ENCODE peak calls at places on chromosomes 13 and 19, in four cellular contexts. One of them, this sample, is unnamed.

GRCh38 chr19:6318772-6319171 is 14.6 kb downstream of the ACER1 start:
- DNase-seq in H1: no peak
- DNase-seq in A549: peak
- DNase-seq in IMR-90: peak
- DNase-seq in this sample: no peak

GRCh38 chr13:110319774-110320509 is 12.9 kb downstream of the COL4A2 start:
- DNase-seq in H1: no peak
- DNase-seq in A549: peak
- DNase-seq in IMR-90: peak
- DNase-seq in this sample: no peak

GRCh38 chr19:48770734-48771472 is 15.6 kb downstream of the FGF21 start:
- DNase-seq in H1: no peak
- DNase-seq in A549: no peak
- DNase-seq in IMR-90: no peak
- DNase-seq in this sample: peak

GRCh38 chr13:49740870-49741269 is 49.6 kb upstream of the EBPL start:
- DNase-seq in H1: no peak
- DNase-seq in A549: no peak
- DNase-seq in IMR-90: no peak
- DNase-seq in this sample: no peak

GRCh38 chr19:46718157-46718933 is 1.4 kb upstream of the PRKD2 start:
- DNase-seq in H1: no peak
- DNase-seq in A549: peak
- DNase-seq in IMR-90: no peak
- DNase-seq in this sample: no peak

GRCh38 chr13:38872693-38873092 is 117.9 kb downstream of the STOML3 start:
- DNase-seq in H1: peak
- DNase-seq in A549: peak
- DNase-seq in IMR-90: peak
- DNase-seq in this sample: peak

GRCh38 chr13:97535619-97536018 is 101.7 kb downstream of the RAP2A start:
- DNase-seq in H1: no peak
- DNase-seq in A549: no peak
- DNase-seq in IMR-90: peak
- DNase-seq in this sample: no peak

GRCh38 chr13:110390572-110390971 is 83.5 kb downstream of the COL4A2 start:
- DNase-seq in H1: no peak
- DNase-seq in A549: no peak
- DNase-seq in IMR-90: peak
- DNase-seq in this sample: no peak

GRCh38 chr13:20993661-20994440 is 67.5 kb downstream of the LATS2 start:
- DNase-seq in H1: no peak
- DNase-seq in A549: no peak
- DNase-seq in IMR-90: peak
- DNase-seq in this sample: peak

GRCh38 chr19:58053480-58054156 is 5.5 kb upstream of the ZNF135 start:
- DNase-seq in H1: no peak
- DNase-seq in A549: no peak
- DNase-seq in IMR-90: no peak
- DNase-seq in this sample: no peak

GRCh38 chr19:54470991-54471782 is 1.9 kb downstream of the CDC42EP5 start:
- DNase-seq in H1: no peak
- DNase-seq in A549: no peak
- DNase-seq in IMR-90: no peak
- DNase-seq in this sample: no peak

GRCh38 chr13:65292488-65292901 is 1937.6 kb downstream of the PCDH9 start:
- DNase-seq in H1: peak
- DNase-seq in A549: no peak
- DNase-seq in IMR-90: peak
- DNase-seq in this sample: no peak

GRCh38 chr13:64810701-64811258 is 2419.4 kb downstream of the PCDH9 start:
- DNase-seq in H1: no peak
- DNase-seq in A549: no peak
- DNase-seq in IMR-90: peak
- DNase-seq in this sample: no peak

GRCh38 chr19:27654266-27654990 is 1558.5 kb downstream of the UQCRFS1 start:
- DNase-seq in H1: no peak
- DNase-seq in A549: no peak
- DNase-seq in IMR-90: no peak
- DNase-seq in this sample: no peak

GRCh38 chr13:113863511-113864302 is at the start of gene GAS6:
- DNase-seq in H1: no peak
- DNase-seq in A549: peak
- DNase-seq in IMR-90: no peak
- DNase-seq in this sample: peak

GRCh38 chr19:41144403-41144802 is 30.2 kb downstream of the CYP2F1 start:
- DNase-seq in H1: peak
- DNase-seq in A549: peak
- DNase-seq in IMR-90: peak
- DNase-seq in this sample: peak

GRCh38 chr19:37594982-37595382 is 306 bp downstream of the ZNF540 start:
- DNase-seq in H1: no peak
- DNase-seq in A549: peak
- DNase-seq in IMR-90: peak
- DNase-seq in this sample: peak

GRCh38 chr19:50290011-50290410 is 39.2 kb downstream of the KCNC3 start:
- DNase-seq in H1: no peak
- DNase-seq in A549: no peak
- DNase-seq in IMR-90: no peak
- DNase-seq in this sample: peak

GRCh38 chr19:55648657-55649578 is 906 bp downstream of the CCDC106 start:
- DNase-seq in H1: no peak
- DNase-seq in A549: no peak
- DNase-seq in IMR-90: no peak
- DNase-seq in this sample: no peak
- TF ChIP-seq MAFK in H1: no peak
- TF ChIP-seq MAFK in A549: no peak
- TF ChIP-seq MAFK in IMR-90: no peak
- TF ChIP-seq MAFK in this sample: no peak

GRCh38 chr13:43805071-43805468 is 18.3 kb upstream of the ENOX1 start:
- DNase-seq in H1: no peak
- DNase-seq in A549: peak
- DNase-seq in IMR-90: peak
- DNase-seq in this sample: no peak
- TF ChIP-seq MAFK in H1: no peak
- TF ChIP-seq MAFK in A549: no peak
- TF ChIP-seq MAFK in IMR-90: no peak
- TF ChIP-seq MAFK in this sample: no peak

GRCh38 chr13:36275190-36276002 is 22.2 kb downstream of the CCDC169 start:
- DNase-seq in H1: no peak
- DNase-seq in A549: peak
- DNase-seq in IMR-90: peak
- DNase-seq in this sample: no peak
- TF ChIP-seq MAFK in H1: no peak
- TF ChIP-seq MAFK in A549: no peak
- TF ChIP-seq MAFK in IMR-90: no peak
- TF ChIP-seq MAFK in this sample: no peak

GRCh38 chr19:1570836-1571235 is 2.7 kb upstream of the MEX3D start:
- DNase-seq in H1: no peak
- DNase-seq in A549: no peak
- DNase-seq in IMR-90: no peak
- DNase-seq in this sample: no peak
- TF ChIP-seq MAFK in H1: no peak
- TF ChIP-seq MAFK in A549: no peak
- TF ChIP-seq MAFK in IMR-90: no peak
- TF ChIP-seq MAFK in this sample: no peak

DNA sequence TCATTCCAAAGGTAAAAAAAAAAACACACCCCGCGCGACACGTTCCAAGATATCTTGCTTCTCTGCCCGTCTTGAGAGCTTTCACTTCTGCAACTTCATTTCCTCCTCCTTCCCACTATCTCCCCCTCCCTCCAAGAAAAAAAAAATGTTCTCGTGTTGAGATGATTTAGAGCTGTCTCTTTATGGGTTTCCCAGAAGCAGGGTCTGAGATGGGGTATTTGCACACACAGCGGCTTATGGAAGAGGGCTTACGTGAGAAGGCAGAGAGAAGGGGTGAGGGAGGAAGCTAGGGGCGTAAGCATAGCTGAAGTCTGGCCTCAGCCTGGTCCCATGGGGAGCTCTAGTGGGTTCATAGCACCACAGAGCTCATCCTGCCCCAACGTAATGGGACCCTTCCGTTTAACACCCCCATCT is 31.3 kb upstream of the USE1 start:
- DNase-seq in H1: no peak
- DNase-seq in A549: no peak
- DNase-seq in IMR-90: no peak
- DNase-seq in this sample: no peak
- TF ChIP-seq MAFK in H1: no peak
- TF ChIP-seq MAFK in A549: no peak
- TF ChIP-seq MAFK in IMR-90: no peak
- TF ChIP-seq MAFK in this sample: no peak

DNA sequence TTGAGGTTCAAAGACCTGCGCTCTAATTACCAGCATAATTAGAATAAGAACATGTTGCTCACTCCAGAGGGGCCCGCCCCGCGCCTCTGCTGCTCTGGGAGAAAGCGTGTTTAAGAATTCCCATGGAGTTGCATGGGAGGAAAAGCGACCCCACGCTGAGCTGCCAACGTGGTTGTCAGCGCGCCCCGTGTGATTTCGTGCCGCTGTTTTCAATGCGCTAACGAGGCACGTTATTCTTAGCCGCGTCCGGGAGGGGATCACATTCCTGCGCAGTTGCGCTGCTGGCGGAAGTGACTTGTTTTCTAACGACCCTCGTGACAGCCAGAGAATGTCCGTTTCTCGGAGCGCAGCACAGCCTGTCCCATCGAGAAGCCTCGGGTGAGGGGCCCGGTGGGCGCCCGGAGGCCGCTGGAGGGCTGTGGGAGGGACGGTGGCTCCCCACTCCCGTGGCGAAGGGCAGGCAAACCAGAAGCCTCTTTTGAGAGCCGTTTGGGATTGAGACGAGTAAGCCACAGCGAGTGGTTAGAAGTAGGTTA is 173.8 kb upstream of the SOX1 start:
- DNase-seq in H1: peak
- DNase-seq in A549: no peak
- DNase-seq in IMR-90: no peak
- DNase-seq in this sample: no peak
- TF ChIP-seq MAFK in H1: no peak
- TF ChIP-seq MAFK in A549: no peak
- TF ChIP-seq MAFK in IMR-90: no peak
- TF ChIP-seq MAFK in this sample: no peak

GRCh38 chr13:58960909-58961308 is 1202.8 kb downstream of the DIAPH3 start:
- DNase-seq in H1: no peak
- DNase-seq in A549: no peak
- DNase-seq in IMR-90: peak
- DNase-seq in this sample: no peak
- TF ChIP-seq MAFK in H1: no peak
- TF ChIP-seq MAFK in A549: no peak
- TF ChIP-seq MAFK in IMR-90: no peak
- TF ChIP-seq MAFK in this sample: no peak